ENCODE peak calls at places on chromosomes 4 and X, in seven cellular contexts. Z, Q, Y, D, W, S and P are unnamed samples.

GRCh38 chr4:183772361-183772760 is 113.3 kb downstream of the TRAPPC11 start:
- DNase-seq in Z (no peak), Q (no peak), S (no peak), Y (no peak), D (no peak), W (no peak), P (no peak)

GRCh38 chr4:70632028-70632427 is 3.5 kb downstream of the ENAM start:
- DNase-seq in W (peak), Q (no peak), Y (no peak), Z (no peak), S (no peak), D (no peak), P (no peak)

GRCh38 chr4:52799813-52800212 is 48.6 kb upstream of the ERVMER34-1 start:
- DNase-seq in Z (no peak), Y (no peak), Q (no peak), S (no peak), W (peak), D (no peak), P (no peak)

GRCh38 chrX:2635366-2635765 is 55.7 kb upstream of the CD99 start:
- DNase-seq in Y (no peak), W (no peak), D (no peak), Q (no peak), Z (no peak), S (no peak), P (no peak)

GRCh38 chr4:166538491-166539005 is 665.5 kb downstream of the TLL1 start:
- DNase-seq in W (no peak), S (no peak), D (no peak), Z (no peak), Y (no peak), Q (peak), P (no peak)

GRCh38 chrX:97389761-97390192 is 506.1 kb downstream of the RPA4 start:
- DNase-seq in S (no peak), Q (peak), D (no peak), Y (peak), Z (no peak), W (peak), P (no peak)

GRCh38 chr4:159946983-159947645 is 844.2 kb downstream of the RAPGEF2 start:
- DNase-seq in Z (no peak), W (peak), Y (no peak), D (no peak), Q (peak), S (peak), P (no peak)

GRCh38 chr4:156536661-156537060 is 434.9 kb downstream of the PDGFC start:
- DNase-seq in Y (no peak), W (no peak), Q (no peak), Z (no peak), S (no peak), D (no peak), P (no peak)

GRCh38 chr4:142077048-142077447 is 440.7 kb downstream of the IL15 start:
- DNase-seq in Z (no peak), Q (no peak), S (no peak), W (no peak), D (no peak), Y (no peak), P (no peak)

DNA sequence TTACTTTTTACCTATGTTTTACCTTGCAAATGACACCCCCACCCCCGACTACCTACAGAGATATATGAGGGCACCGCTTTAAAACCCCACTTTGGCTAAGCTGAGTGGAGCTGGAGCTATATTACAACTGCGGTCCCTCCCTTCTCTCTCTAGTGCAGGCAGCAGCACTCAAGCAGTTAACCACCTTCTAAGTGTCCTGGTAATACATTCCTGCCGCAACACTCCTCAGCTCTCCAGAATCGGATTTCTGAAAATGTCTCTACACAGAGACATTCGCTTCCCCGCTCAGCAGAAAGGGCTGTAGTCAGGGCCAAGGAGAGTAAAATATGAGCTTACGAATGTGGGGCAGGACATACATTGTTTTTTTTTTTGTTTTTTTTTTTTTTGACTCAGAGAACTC is 287.1 kb upstream of the TET2 start:
- DNase-seq in D (no peak), W (no peak), Z (no peak), Q (no peak), Y (no peak), S (peak), P (no peak)
- TF ChIP-seq CTCF in D (no peak), W (no peak), Z (no peak), Q (no peak), Y (no peak), S (no peak), P (no peak)

DNA sequence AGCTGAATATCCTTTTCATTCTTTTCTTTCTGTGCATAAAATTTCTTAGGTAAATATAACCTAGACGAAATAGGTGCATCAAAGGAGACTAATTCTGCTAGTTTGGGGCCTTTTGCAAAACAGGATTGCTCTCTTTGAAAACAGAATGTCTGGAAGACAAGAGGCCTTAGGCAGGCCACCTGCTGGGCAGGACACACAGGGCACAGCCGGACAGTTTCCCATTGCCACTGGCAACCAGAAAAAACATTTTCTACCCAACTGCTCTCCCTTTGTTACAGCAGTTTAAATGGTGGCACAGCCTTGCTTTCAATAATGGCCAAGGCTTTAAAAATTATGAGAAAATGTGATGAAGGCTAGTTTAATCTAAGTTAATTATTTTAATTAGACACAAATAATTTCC is 600.5 kb downstream of the SPRY1 start:
- DNase-seq in Z (no peak), Y (no peak), S (peak), Q (peak), D (no peak), W (no peak), P (no peak)
- TF ChIP-seq CTCF in Z (no peak), Y (no peak), S (no peak), Q (peak), D (no peak), W (no peak), P (no peak)

GRCh38 chr4:177032341-177032740 is 239.6 kb upstream of the VEGFC start:
- DNase-seq in W (no peak), Y (no peak), S (no peak), D (no peak), Q (no peak), Z (no peak), P (no peak)

GRCh38 chr4:177033632-177034031 is 240.9 kb upstream of the VEGFC start:
- DNase-seq in Y (no peak), Z (no peak), Q (no peak), W (no peak), D (no peak), S (no peak), P (no peak)

GRCh38 chr4:177033130-177033529 is 240.4 kb upstream of the VEGFC start:
- DNase-seq in Q (no peak), D (no peak), S (peak), Y (no peak), Z (no peak), W (no peak), P (no peak)
- TF ChIP-seq CTCF in Q (peak), D (no peak), S (peak), Y (no peak), Z (no peak), W (no peak), P (no peak)

GRCh38 chrX:135629342-135629741 is 84.1 kb upstream of the CT45A1 start:
- DNase-seq in Q (no peak), S (no peak), W (no peak), Y (no peak), Z (no peak), D (no peak), P (no peak)

DNA sequence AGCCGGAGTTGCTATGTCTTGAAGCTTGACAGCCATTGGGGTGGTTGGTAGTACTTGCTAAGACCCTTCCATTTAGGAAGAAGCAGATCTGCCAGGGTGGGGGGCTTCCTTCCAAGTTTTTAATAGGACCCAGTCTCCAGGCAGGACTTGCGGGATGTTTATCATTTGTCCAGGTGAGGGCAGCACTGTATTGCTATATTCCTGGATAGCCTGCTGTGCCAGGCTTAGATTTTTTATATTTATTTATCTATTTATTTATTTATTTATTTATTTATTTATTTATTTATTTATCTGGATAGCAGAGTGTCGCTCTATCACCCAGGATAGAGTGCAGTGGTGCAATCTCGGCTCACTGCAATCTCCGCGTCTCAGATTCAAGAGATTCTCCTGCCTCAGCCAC is 87.4 kb upstream of the CT45A1 start:
- DNase-seq in D (no peak), S (peak), W (peak), Q (no peak), Z (no peak), Y (no peak), P (no peak)
- TF ChIP-seq CTCF in D (no peak), S (peak), W (peak), Q (no peak), Z (no peak), Y (no peak), P (no peak)

GRCh38 chrX:121858867-121859647 is 811.6 kb downstream of the GLUD2 start:
- DNase-seq in Y (no peak), Q (no peak), Z (no peak), D (no peak), S (no peak), W (no peak), P (no peak)

DNA sequence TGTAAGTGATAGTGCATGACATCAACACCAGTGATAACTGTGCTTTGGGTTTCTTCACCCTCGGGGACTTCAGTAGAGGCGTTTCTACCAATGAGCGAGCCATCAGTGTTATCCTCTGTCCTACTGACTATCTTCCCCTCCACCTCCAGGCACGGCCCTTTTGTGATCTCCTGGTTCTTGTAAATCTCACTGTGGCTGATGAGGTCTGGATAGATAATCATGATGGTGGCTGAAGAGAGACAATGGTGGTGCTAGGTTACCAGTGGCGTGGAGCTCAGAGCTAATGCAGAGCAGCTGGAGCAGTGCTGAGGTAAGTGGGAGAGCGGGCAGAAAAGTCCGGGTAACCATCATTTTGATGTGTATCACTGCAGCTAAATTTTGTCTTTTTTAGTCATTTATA is 816.6 kb downstream of the GLUD2 start:
- DNase-seq in W (no peak), Q (no peak), D (no peak), Y (no peak), Z (no peak), S (no peak), P (no peak)
- TF ChIP-seq CTCF in W (no peak), Q (no peak), D (no peak), Y (no peak), Z (no peak), S (no peak), P (no peak)

GRCh38 chrX:40299028-40299479 is 201.3 kb upstream of the BCOR start:
- DNase-seq in D (no peak), Z (no peak), Q (no peak), Y (no peak), W (no peak), S (peak), P (no peak)
- TF ChIP-seq CTCF in D (no peak), Z (no peak), Q (peak), Y (peak), W (no peak), S (peak), P (no peak)

GRCh38 chrX:11427082-11428033 is 134.1 kb downstream of the AMELX start:
- DNase-seq in Z (peak), S (peak), Y (no peak), Q (no peak), W (no peak), D (no peak), P (peak)
- TF ChIP-seq CTCF in Z (no peak), S (peak), Y (peak), Q (peak), W (no peak), D (no peak), P (no peak)

DNA sequence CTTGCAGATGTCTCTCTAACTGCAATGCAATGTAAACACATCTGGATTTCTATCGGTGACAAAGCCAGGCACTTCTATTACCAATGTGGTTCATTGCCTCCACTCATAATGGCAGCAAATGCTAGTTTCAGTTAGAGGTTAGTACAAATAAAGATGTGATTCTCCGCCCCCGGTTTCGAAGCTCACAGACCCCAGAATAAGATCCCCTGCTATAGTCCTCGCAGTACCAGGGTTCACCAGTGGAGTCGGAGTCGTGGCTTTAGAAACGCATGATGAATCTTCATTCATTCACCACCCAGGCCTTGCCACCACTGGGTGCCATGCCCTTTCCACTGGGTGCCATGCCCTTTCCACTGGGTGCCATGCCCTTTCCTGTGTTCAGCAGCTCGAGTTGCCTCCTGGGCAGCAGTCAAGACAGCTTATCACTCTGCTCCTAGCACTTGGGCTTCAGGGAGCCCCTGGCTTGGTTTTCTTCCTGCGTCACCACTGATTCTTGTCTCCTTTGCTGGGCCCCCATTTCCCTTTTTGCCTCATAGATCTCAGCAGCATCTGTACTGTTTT is 3.5 kb upstream of the NAA10 start:
- DNase-seq in W (no peak), Q (no peak), D (no peak), Z (no peak), Y (no peak), S (no peak), P (no peak)
- TF ChIP-seq CTCF in W (no peak), Q (peak), D (no peak), Z (no peak), Y (no peak), S (no peak), P (no peak)

GRCh38 chr4:56049428-56050212 is 100.9 kb downstream of the CEP135 start:
- DNase-seq in Z (peak), Q (peak), Y (no peak), D (no peak), S (peak), W (peak), P (peak)

GRCh38 chr4:56051710-56052075 is 102.9 kb downstream of the CEP135 start:
- DNase-seq in Q (no peak), W (no peak), S (no peak), D (no peak), Z (no peak), Y (no peak), P (no peak)

GRCh38 chr4:56050584-56050983 is 101.8 kb downstream of the CEP135 start:
- DNase-seq in Q (no peak), W (no peak), Z (no peak), D (no peak), S (no peak), Y (no peak), P (no peak)

GRCh38 chr4:56051049-56051709 is 102.4 kb downstream of the CEP135 start:
- DNase-seq in W (no peak), Z (no peak), D (no peak), S (no peak), Q (no peak), Y (no peak), P (no peak)

DNA sequence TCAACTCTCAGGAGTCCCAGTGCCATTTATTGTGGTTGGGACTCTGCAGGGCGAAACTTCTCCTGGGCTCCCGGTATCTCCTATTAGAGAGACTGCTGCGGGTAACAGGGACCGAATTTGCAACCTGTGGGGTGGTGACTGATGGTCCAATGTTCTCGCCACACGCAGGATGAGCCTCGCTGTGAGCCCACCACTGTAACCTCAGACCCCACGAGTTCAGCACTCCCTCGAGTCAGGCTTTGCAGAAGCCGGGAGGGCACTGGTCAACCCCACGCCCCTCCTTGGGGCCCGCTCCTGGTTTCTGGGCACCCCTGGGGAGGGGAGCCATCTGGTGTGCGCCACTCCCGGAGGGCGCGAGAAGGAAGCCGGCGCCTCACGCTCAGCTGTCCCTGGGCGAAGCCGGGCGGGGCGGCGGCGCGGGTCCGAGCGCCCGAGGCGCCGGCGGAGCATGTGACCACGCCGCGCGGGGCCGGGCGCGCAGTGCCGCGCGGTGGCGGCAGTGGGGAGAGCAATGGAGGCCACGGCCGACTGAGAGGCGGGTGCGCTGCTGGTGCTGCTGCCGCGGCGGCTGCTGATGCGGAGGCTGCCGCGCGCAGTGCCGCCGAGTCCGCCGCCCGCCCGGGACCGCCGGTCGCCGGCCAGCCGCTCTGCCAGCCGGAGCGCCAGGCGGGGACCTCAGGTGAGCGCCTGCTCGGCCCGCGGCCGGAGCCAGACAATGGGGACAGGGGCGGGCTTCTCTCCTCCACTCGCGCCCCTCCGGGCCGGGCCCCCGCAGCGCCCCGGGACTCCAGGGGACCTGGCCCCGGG is 100.1 kb downstream of the CEP135 start:
- DNase-seq in Y (no peak), D (no peak), S (peak), Q (peak), W (peak), Z (peak), P (peak)
- TF ChIP-seq CTCF in Y (peak), D (no peak), S (peak), Q (peak), W (peak), Z (peak), P (no peak)